ENCODE peak calls at places on chromosomes 3 and 15, in ten cellular contexts. L is A673, B is B cell, S is GM06990, V is endothelial cell of umbilical vein, N is foreskin fibroblast, Y is mucosa of descending colon, I is fibroblast of pulmonary artery, T is choroid plexus epithelial cell, C is coronary artery. H is an unnamed sample.

GRCh38 chr3:135531996-135532395 is 433.5 kb upstream of the PPP2R3A start:
- DNase-seq in I (no peak), L (no peak), N (no peak), C (no peak), V (no peak), S (no peak), T (no peak), B (no peak), Y (peak; percentile 61), H (no peak)

GRCh38 chr3:13955084-13955483 is 75.2 kb upstream of the WNT7A start:
- DNase-seq in T (no peak), C (no peak), B (no peak), I (no peak), N (no peak), V (no peak), S (no peak), L (no peak), Y (no peak), H (no peak)

GRCh38 chr3:126964261-126964660 is 18.7 kb upstream of the PLXNA1 start:
- DNase-seq in V (no peak), S (no peak), Y (no peak), C (no peak), L (no peak), I (no peak), T (no peak), N (no peak), B (no peak), H (no peak)

GRCh38 chr15:30921781-30922371 is 18.2 kb downstream of the FAN1 start:
- DNase-seq in I (no peak), Y (no peak), S (no peak), N (peak; percentile 39), L (no peak), T (no peak), V (peak; percentile 57), B (no peak), C (no peak), H (no peak)

GRCh38 chr15:33671456-33671855 is 296.8 kb upstream of the CHRM5 start:
- DNase-seq in C (no peak), S (no peak), Y (no peak), I (no peak), B (no peak), L (no peak), N (no peak), V (no peak), T (no peak), H (peak; percentile 32)

GRCh38 chr15:95132774-95133173 is 901.4 kb downstream of the MCTP2 start:
- DNase-seq in C (no peak), I (peak; percentile 53), Y (no peak), B (no peak), S (no peak), V (no peak), L (no peak), N (peak; percentile 92), T (peak; percentile 82), H (no peak)

GRCh38 chr3:127184870-127185216 is 8.1 kb upstream of the PRR23E start:
- DNase-seq in C (peak; percentile 54), Y (no peak), S (no peak), V (no peak), B (no peak), N (no peak), I (no peak), L (no peak), T (no peak), H (peak; percentile 10)

GRCh38 chr3:188309437-188310269 is 155.7 kb downstream of the LPP start:
- DNase-seq in T (peak; percentile 47), C (no peak), S (peak; percentile 46), B (no peak), V (no peak), L (no peak), Y (no peak), N (no peak), I (no peak), H (peak; percentile 45)

GRCh38 chr15:100227781-100228180 is 114.0 kb downstream of the ADAMTS17 start:
- DNase-seq in N (no peak), L (no peak), T (no peak), I (no peak), B (no peak), C (no peak), V (no peak), S (no peak), Y (no peak), H (no peak)

GRCh38 chr3:65181397-65181871 is 493.6 kb upstream of the ADAMTS9 start:
- DNase-seq in C (peak; percentile 80), B (no peak), L (no peak), I (peak; percentile 19), N (no peak), T (no peak), V (no peak), Y (peak; percentile 38), S (no peak), H (no peak)

GRCh38 chr15:72231847-72232461 is 964 bp upstream of the PKM start:
- DNase-seq in Y (peak; percentile 61), I (peak; percentile 78), C (no peak), L (peak; percentile 70), B (no peak), S (no peak), T (peak; percentile 90), V (peak; percentile 78), N (peak; percentile 88), H (peak; percentile 35)

GRCh38 chr3:98359993-98360675 is 6.5 kb downstream of the OR5K4 start:
- DNase-seq in N (no peak), I (no peak), C (no peak), V (no peak), Y (peak; percentile 11), B (no peak), T (peak; percentile 1), L (peak; percentile 1), S (peak; percentile 62), H (no peak)

GRCh38 chr15:92118162-92118935 is 264.8 kb downstream of the SLCO3A1 start:
- DNase-seq in Y (no peak), B (no peak), S (no peak), V (no peak), L (no peak), T (no peak), I (no peak), N (peak; percentile 37), C (no peak), H (no peak)

GRCh38 chr15:63186065-63186464 is 3.3 kb upstream of the RAB8B start:
- DNase-seq in I (peak; percentile 56), N (peak; percentile 83), V (no peak), T (peak; percentile 71), L (no peak), C (no peak), Y (no peak), B (no peak), S (no peak), H (no peak)
- TF ChIP-seq CTCF in I (no peak), N (no peak), V (no peak), T (no peak), L (no peak), C (no peak), Y (no peak), B (no peak), S (no peak), H (no peak)

DNA sequence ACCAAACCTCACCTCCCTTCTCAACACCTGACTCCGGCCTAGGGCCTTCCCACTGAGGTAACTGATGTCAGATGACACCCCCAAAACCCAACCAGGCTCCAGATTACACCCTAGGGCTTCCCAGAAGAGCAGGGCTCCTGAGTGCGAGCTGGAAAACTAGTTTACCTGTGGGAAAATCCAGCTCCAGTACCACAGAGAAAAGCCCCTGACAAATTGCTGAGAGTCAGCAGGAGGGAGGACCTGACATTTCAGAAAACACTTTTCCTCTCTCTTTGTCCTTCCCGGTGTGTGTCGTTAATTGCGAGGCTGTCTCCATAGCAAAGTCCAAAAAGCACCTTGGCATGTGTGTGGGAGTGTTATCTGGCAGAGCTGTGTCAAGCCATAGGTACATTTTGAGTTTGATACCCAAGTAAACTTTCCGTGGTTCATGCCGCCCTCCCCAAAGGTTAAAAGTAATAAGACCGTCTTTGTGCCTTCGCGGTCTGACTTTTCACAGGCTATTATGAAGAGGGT is 79.8 kb upstream of the FNDC3B start:
- DNase-seq in C (no peak), T (no peak), Y (peak; percentile 52), I (no peak), S (no peak), L (no peak), B (no peak), V (no peak), N (no peak), H (no peak)
- TF ChIP-seq CTCF in C (no peak), T (no peak), Y (no peak), I (no peak), S (no peak), L (no peak), B (no peak), V (no peak), N (no peak), H (no peak)

DNA sequence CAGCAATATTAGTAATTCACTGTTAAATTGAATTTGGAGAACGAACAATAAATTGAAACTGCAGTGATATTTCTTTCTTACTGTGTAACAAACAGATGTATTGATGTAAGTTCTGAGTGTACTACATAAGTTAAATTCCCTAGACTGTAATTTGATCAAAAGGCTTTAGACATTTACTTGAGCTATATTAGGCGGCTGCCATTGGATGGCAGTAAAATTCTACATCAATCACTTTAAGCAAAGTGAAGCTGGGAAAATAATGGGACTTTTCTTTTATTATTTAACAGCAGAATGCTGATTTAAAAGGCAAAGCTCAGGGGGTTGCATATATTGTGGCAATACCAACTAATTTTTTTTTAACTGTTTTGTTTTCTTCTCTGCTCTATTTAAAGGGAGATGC is 212.6 kb upstream of the PLSCR5 start:
- DNase-seq in I (peak; percentile 45), V (peak; percentile 43), S (no peak), B (no peak), C (no peak), L (peak; percentile 86), N (peak; percentile 72), T (peak; percentile 89), Y (no peak), H (no peak)
- TF ChIP-seq CTCF in I (peak; percentile 21), V (no peak), S (peak; percentile 11), B (no peak), C (no peak), L (peak; percentile 68), N (peak; percentile 40), T (peak; percentile 52), Y (no peak), H (no peak)

GRCh38 chr3:58531956-58532355 is 5.0 kb downstream of the ACOX2 start:
- DNase-seq in S (no peak), Y (no peak), B (no peak), L (peak; percentile 18), C (no peak), N (peak; percentile 21), V (no peak), T (no peak), I (no peak), H (peak; percentile 22)
- TF ChIP-seq CTCF in S (no peak), Y (no peak), B (no peak), L (peak; percentile 47), C (no peak), N (no peak), V (no peak), T (peak; percentile 35), I (no peak), H (no peak)